ENCODE peak calls at places on chromosome 19, in nine cellular contexts. O is fibroblast of lung, R is Caco-2, S is glutamatergic neuron, Q is adrenal gland, C is lung, H is fibroblast of the aortic adventitia, F is left lung, X is lower lobe of right lung. Z is an unnamed sample.

GRCh38 chr19:43362179-43362578 is 8.7 kb downstream of the CD177 start:
- DNase-seq in X (no peak), O (peak), Q (no peak), H (peak), S (no peak), R (no peak), F (no peak), C (no peak), Z (no peak)

GRCh38 chr19:51497666-51498065 is 3.9 kb downstream of the SIGLEC12 start:
- DNase-seq in C (no peak), R (no peak), S (no peak), Q (no peak), H (no peak), O (no peak), X (no peak), F (no peak), Z (no peak)

GRCh38 chr19:43651758-43652545 is 12.3 kb upstream of the CADM4 start:
- DNase-seq in F (peak), X (no peak), Q (peak), C (peak), H (peak), S (peak), O (peak), R (peak), Z (peak)

GRCh38 chr19:23882493-23882892 is 32.2 kb upstream of the ZNF726 start:
- DNase-seq in Q (no peak), F (no peak), O (no peak), C (no peak), X (no peak), S (no peak), R (peak), H (no peak), Z (no peak)

GRCh38 chr19:5800361-5801270 is 4.3 kb upstream of the NRTN start:
- DNase-seq in Q (peak), F (no peak), X (no peak), O (no peak), C (no peak), R (no peak), H (peak), S (no peak), Z (no peak)

GRCh38 chr19:44625531-44626066 is 12.2 kb downstream of the IGSF23 start:
- DNase-seq in S (no peak), X (no peak), F (no peak), O (no peak), C (no peak), H (no peak), R (no peak), Q (no peak), Z (no peak)

GRCh38 chr19:33199441-33200265 is 5.5 kb downstream of the LRP3 start:
- DNase-seq in O (peak), F (peak), S (no peak), Q (no peak), X (no peak), R (no peak), H (no peak), C (no peak), Z (no peak)

GRCh38 chr19:44530777-44531176 is 1.3 kb upstream of the CEACAM20 start:
- DNase-seq in S (no peak), Q (no peak), X (no peak), F (no peak), R (no peak), C (no peak), O (peak), H (peak), Z (no peak)

GRCh38 chr19:1082165-1082927 is 12.8 kb downstream of the POLR2E start:
- DNase-seq in R (peak), X (peak), Q (peak), H (peak), F (peak), O (peak), S (peak), C (peak), Z (peak)

GRCh38 chr19:3121821-3122511 is 13.9 kb upstream of the GNA15 start:
- DNase-seq in R (no peak), C (no peak), F (peak), X (no peak), H (no peak), O (no peak), Q (no peak), S (no peak), Z (no peak)

GRCh38 chr19:41951686-41952172 is 7.4 kb downstream of the RABAC1 start:
- DNase-seq in H (peak), C (peak), R (peak), Q (peak), S (peak), X (peak), O (peak), F (peak), Z (peak)

GRCh38 chr19:5119297-5119998 is 150.5 kb downstream of the KDM4B start:
- DNase-seq in C (no peak), F (no peak), Q (no peak), O (no peak), R (no peak), X (no peak), H (no peak), S (no peak), Z (no peak)

GRCh38 chr19:41748012-41748411 is 7.3 kb upstream of the CEACAM6 start:
- DNase-seq in S (no peak), O (no peak), C (no peak), R (no peak), Q (no peak), H (no peak), X (no peak), F (no peak), Z (no peak)

GRCh38 chr19:23482829-23483228 is 87.6 kb upstream of the ZNF91 start:
- DNase-seq in S (no peak), H (no peak), O (no peak), X (no peak), R (no peak), Q (no peak), C (no peak), F (no peak), Z (no peak)

DNA sequence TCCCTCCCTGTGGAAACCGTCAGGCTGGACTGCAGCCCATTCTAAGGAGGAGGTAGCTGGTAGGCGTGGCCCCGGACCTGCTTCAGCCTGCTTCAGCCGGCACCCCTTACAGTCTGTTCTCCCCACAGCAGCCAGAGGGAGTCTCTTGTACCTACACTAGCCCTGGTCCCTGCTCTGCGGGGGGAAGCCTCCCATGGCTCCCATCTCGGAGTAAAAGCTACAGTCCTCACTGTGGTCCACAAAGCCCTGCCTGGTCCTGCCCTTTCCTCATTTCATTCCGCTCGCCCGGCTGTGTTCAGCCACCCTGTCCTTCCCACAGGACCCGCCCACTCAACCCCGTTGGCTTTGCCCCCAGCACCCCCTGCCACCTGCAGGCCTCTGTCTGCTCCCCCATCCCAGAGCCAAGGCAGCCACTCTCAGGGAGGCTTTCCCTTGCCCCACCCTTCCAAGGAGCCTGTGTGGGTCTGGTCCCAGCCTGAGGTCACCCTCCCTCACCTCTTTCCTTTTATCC is 1.3 kb downstream of the PGLYRP1 start:
- DNase-seq in H (no peak), S (no peak), X (no peak), R (peak), C (no peak), O (no peak), Q (no peak), F (peak), Z (no peak)
- TF ChIP-seq CTCF in H (no peak), S (no peak), X (no peak), R (no peak), C (no peak), O (no peak), Q (no peak), F (no peak), Z (no peak)

DNA sequence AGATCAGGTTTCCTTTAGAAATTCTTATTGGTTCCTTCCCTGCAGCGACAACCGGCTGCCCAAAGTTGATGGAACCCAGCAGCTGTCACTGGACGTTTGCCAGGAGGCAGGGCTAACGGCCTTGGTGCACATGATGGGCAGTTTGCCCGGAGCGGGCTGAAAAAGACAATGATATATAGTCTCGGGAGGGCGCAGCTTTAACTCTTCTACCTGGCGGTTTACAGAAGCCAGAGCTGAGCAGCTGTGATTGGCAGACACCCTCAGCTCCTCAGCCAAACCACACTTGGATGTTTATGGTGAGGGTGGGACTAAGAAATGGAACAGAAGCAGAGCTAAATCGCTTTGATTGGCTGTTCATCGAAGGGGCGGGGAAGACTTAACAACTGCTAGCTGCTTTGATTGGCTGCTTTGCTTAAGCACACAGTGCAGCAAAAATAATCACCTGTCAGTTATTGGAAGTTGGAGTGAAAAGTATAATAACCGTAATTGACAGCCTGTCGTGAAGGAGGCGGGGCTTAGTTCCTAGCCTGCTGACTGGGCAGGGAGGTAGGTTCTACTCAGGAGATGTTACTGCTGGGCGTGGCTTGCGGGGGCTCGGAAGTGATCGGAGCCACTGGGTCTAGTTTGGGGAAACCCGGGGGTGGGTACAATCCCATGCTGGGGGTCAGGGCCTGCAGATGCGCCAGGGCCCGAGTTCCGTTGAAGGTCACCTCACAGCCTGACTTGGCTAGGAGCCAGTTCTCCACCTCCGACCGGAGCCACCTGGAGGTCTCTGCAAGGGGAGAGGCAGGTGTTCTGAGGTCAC is 7.5 kb downstream of the EMP3 start:
- DNase-seq in H (peak), X (peak), R (peak), F (peak), S (peak), Q (peak), O (peak), C (peak), Z (peak)
- TF ChIP-seq CTCF in H (no peak), X (no peak), R (no peak), F (no peak), S (no peak), Q (no peak), O (no peak), C (no peak), Z (no peak)

GRCh38 chr19:58020985-58021384 is 12.8 kb upstream of the ZSCAN1 start:
- DNase-seq in C (no peak), X (no peak), H (no peak), F (no peak), Q (no peak), R (no peak), S (no peak), O (no peak), Z (no peak)

GRCh38 chr19:58024661-58025060 is 9.2 kb upstream of the ZSCAN1 start:
- DNase-seq in H (no peak), O (no peak), C (no peak), R (no peak), X (no peak), Q (no peak), F (no peak), S (no peak), Z (no peak)

GRCh38 chr19:58020129-58020528 is 13.7 kb upstream of the ZSCAN1 start:
- DNase-seq in C (no peak), H (no peak), O (no peak), F (no peak), S (no peak), Q (no peak), R (no peak), X (no peak), Z (no peak)

GRCh38 chr19:58022283-58022660 is 11.6 kb upstream of the ZSCAN1 start:
- DNase-seq in R (no peak), Q (no peak), O (no peak), F (no peak), X (no peak), S (no peak), C (no peak), H (no peak), Z (no peak)

GRCh38 chr19:58021541-58022282 is 12.1 kb upstream of the ZSCAN1 start:
- DNase-seq in H (peak), R (peak), F (no peak), C (peak), Q (peak), O (peak), X (no peak), S (peak), Z (peak)
- TF ChIP-seq CTCF in H (peak), R (no peak), F (peak), C (peak), Q (peak), O (peak), X (peak), S (peak), Z (no peak)

GRCh38 chr19:11963566-11964355 is 1.1 kb upstream of the ZNF763 start:
- DNase-seq in C (peak), O (peak), S (peak), R (peak), X (peak), Q (peak), H (peak), F (peak), Z (no peak)

GRCh38 chr19:11970174-11970573 is 5.3 kb downstream of the ZNF763 start:
- DNase-seq in C (no peak), Q (no peak), R (no peak), X (no peak), H (no peak), O (no peak), F (no peak), S (no peak), Z (no peak)

GRCh38 chr19:11964858-11965645 is at the start of gene ZNF763:
- DNase-seq in S (peak), R (peak), Q (peak), C (peak), H (peak), F (peak), O (peak), X (peak), Z (no peak)

GRCh38 chr19:11964496-11964857 is 363 bp upstream of the ZNF763 start:
- DNase-seq in S (peak), R (no peak), C (peak), F (peak), X (peak), H (no peak), Q (peak), O (no peak), Z (no peak)
- TF ChIP-seq CTCF in S (no peak), R (no peak), C (no peak), F (no peak), X (no peak), H (peak), Q (no peak), O (peak), Z (no peak)

GRCh38 chr19:7004313-7004931 is 16.8 kb downstream of the MBD3L2B start:
- DNase-seq in H (peak), F (no peak), X (no peak), S (no peak), Q (no peak), O (peak), C (no peak), R (no peak), Z (peak)
- TF ChIP-seq CTCF in H (peak), F (peak), X (peak), S (peak), Q (peak), O (no peak), C (peak), R (no peak), Z (peak)

DNA sequence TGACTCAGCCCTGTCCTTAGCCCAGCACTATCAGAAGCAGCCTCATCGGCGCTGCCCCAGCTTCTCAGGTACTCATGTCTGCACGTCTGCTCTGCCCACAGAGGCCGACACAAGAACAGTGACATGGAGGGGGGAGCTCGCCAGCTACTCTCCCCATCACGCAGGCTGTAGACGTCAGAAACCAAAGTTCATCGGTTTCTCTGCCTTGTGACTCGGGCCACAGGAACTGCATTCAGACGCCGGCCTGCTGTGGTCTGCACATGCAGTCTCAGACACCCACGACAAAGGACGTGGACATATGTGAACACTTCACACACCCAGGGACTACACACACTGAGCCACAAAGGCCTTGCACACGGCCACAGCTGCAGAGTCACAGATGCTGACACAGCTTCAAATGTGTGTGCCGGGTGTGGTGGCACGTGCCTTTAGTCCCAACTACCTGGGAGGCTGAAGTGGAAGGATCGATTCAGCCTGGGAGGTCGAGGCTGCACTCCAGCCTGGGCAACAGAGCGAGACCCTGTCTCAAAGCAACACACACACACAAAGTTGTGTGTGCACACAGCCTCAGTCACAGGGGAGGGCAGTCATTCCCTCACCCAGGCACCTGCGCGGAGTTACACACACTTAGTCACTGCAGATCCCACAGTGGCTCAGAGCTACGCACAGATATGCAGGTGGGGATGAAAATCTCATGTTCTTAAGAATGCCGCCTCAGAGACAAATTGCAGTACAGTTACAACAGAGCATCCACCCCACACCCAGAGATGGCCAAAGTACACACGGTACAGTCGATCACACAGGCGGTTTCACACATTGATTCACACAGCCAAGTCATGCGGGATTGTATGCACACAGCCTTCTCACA is 4.9 kb upstream of the ZFP36 start:
- DNase-seq in R (peak), C (peak), S (no peak), O (peak), F (no peak), Q (peak), H (peak), X (peak), Z (no peak)
- TF ChIP-seq CTCF in R (no peak), C (no peak), S (no peak), O (no peak), F (no peak), Q (no peak), H (no peak), X (no peak), Z (no peak)

DNA sequence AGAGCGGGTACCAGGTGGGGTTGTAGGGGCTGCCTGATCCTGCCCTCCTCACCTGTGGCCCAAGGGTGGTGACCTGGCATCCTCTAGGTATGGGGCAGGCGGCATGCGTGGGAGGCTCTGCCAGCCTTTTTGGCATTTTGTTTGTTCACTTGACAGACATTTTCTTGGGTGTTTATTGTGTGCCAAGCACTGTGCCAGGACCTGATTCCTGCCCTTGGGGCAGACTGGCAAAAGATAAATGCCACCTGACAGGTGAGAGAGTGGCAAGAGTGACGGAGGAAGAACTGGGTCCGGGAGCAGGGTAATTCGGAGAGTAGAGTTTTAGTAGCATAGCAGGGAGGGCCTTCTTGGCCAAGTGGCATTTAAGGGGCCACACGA is 6.0 kb downstream of the RAB11B start:
- DNase-seq in F (no peak), C (no peak), X (no peak), Q (no peak), R (no peak), H (no peak), S (no peak), O (no peak), Z (no peak)
- TF ChIP-seq CTCF in F (no peak), C (no peak), X (no peak), Q (no peak), R (no peak), H (no peak), S (no peak), O (no peak), Z (no peak)

Z was measured in A549.